ENCODE peak calls at places on chromosomes 3 and 15, in ten cellular contexts. B is naive thymus-derived CD8-positive, alpha-beta T cell; U is sciatic nerve; F is ELF-1; G is fibroblast of lung; L is amniotic epithelial cell; O is left ventricle myocardium inferior; S is left cardiac atrium; W is CD8-positive, alpha-beta memory T cell; V is dermis blood vessel endothelial cell. M is an unnamed sample.

GRCh38 chr3:193030276-193030675 is 112.6 kb upstream of the MB21D2 start:
- DNase-seq in B (no peak), U (no peak), F (no peak), G (peak; percentile 36), L (peak; percentile 35), O (no peak), S (no peak), W (no peak), V (peak; percentile 27), M (no peak)

GRCh38 chr3:150763122-150763840 is at the start of gene SIAH2:
- DNase-seq in B (peak; percentile 96), U (peak; percentile 94), F (peak; percentile 77), G (peak; percentile 95), L (peak; percentile 88), O (peak; percentile 93), S (peak; percentile 94), W (peak; percentile 96), V (peak; percentile 97), M (peak; percentile 98)

GRCh38 chr3:68163961-68164360 is 509.5 kb upstream of the SUCLG2 start:
- DNase-seq in B (no peak), U (no peak), F (no peak), G (no peak), L (no peak), O (no peak), S (no peak), W (no peak), V (no peak), M (no peak)

GRCh38 chr3:55089211-55089610 is 161.4 kb upstream of the LRTM1 start:
- DNase-seq in B (no peak), U (no peak), F (no peak), G (peak; percentile 42), L (peak; percentile 14), O (no peak), S (no peak), W (no peak), V (no peak), M (no peak)

GRCh38 chr3:172776049-172776717 is 25.7 kb downstream of the ECT2 start:
- DNase-seq in B (no peak), U (no peak), F (no peak), G (peak; percentile 72), L (peak; percentile 63), O (no peak), S (no peak), W (no peak), V (no peak), M (no peak)

GRCh38 chr15:57595011-57595866 is 3.5 kb downstream of the MYZAP start:
- DNase-seq in B (no peak), U (no peak), F (no peak), G (no peak), L (peak; percentile 60), O (peak; percentile 74), S (peak; percentile 55), W (no peak), V (peak; percentile 48), M (no peak)

GRCh38 chr15:29849218-29849617 is 26.9 kb upstream of the TJP1 start:
- DNase-seq in B (no peak), U (no peak), F (no peak), G (no peak), L (no peak), O (no peak), S (no peak), W (no peak), V (no peak), M (no peak)

GRCh38 chr3:195897853-195898415 is 10.4 kb downstream of the TNK2 start:
- DNase-seq in B (no peak), U (no peak), F (peak; percentile 79), G (no peak), L (peak; percentile 15), O (no peak), S (no peak), W (no peak), V (peak; percentile 39), M (no peak)

M was measured in kidney glomerular epithelial cell.